ENCODE peak calls at places on chromosomes 12 and 14, in four cellular contexts. Z is GM12865, A is GM06990, B is nephron progenitor cell. O is an unnamed sample.

GRCh38 chr14:72024043-72024407 is 91.8 kb downstream of the RGS6 start:
- DNase-seq in B (peak), A (peak), Z (peak), O (peak)

GRCh38 chr14:44027397-44027796 is 479.7 kb downstream of the FSCB start:
- DNase-seq in Z (no peak), A (no peak), B (no peak), O (no peak)

GRCh38 chr14:81400852-81401251 is 728 bp upstream of the STON2 start:
- DNase-seq in Z (no peak), A (no peak), B (no peak), O (no peak)

GRCh38 chr14:96309907-96310330 is 53.2 kb downstream of the ATG2B start:
- DNase-seq in Z (no peak), B (no peak), A (no peak), O (no peak)

GRCh38 chr14:52906141-52906601 is 44.7 kb downstream of the FERMT2 start:
- DNase-seq in B (no peak), A (no peak), Z (no peak), O (no peak)

GRCh38 chr12:90209029-90209428 is 500.4 kb upstream of the ATP2B1 start:
- DNase-seq in B (no peak), Z (no peak), A (no peak), O (no peak)

GRCh38 chr14:33918256-33918655 is 32.6 kb downstream of the EGLN3 start:
- DNase-seq in A (no peak), B (no peak), Z (no peak), O (no peak)

GRCh38 chr12:102427542-102427923 is 52.8 kb downstream of the IGF1 start:
- DNase-seq in Z (no peak), B (peak), A (no peak), O (no peak)

GRCh38 chr12:116525418-116526001 is 33.7 kb upstream of the MAP1LC3B2 start:
- DNase-seq in A (no peak), B (peak), Z (no peak), O (no peak)

GRCh38 chr14:56118611-56119181 is 485 bp downstream of the PELI2 start:
- DNase-seq in B (peak), Z (no peak), A (no peak), O (peak)

GRCh38 chr12:131555197-131555820 is 155.6 kb upstream of the SFSWAP start:
- DNase-seq in Z (no peak), B (no peak), A (no peak), O (no peak)

GRCh38 chr12:111066744-111067437 is 146.5 kb upstream of the MYL2 start:
- DNase-seq in B (no peak), Z (peak), A (no peak), O (no peak)

GRCh38 chr12:63792333-63792732 is 12.6 kb downstream of the RXYLT1 start:
- DNase-seq in B (no peak), Z (no peak), A (no peak), O (no peak)

GRCh38 chr12:32603071-32603470 is 76.0 kb upstream of the DNM1L start:
- DNase-seq in B (no peak), A (no peak), Z (no peak), O (no peak)

GRCh38 chr12:91382081-91382543 is 199.5 kb upstream of the DCN start:
- DNase-seq in Z (peak), B (peak), A (peak), O (peak)

GRCh38 chr14:92690171-92691011 is 58.0 kb downstream of the LGMN start:
- DNase-seq in Z (peak), B (peak), A (no peak), O (peak)

GRCh38 chr14:85535916-85536834 is 6.2 kb downstream of the FLRT2 start:
- DNase-seq in B (no peak), Z (no peak), A (no peak), O (no peak)
- TF ChIP-seq CTCF in B (no peak), Z (no peak), A (no peak), O (no peak)

GRCh38 chr12:103768467-103769123 is 72.4 kb downstream of the NT5DC3 start:
- DNase-seq in A (no peak), B (no peak), Z (no peak), O (no peak)

GRCh38 chr12:103769240-103769945 is 71.6 kb downstream of the NT5DC3 start:
- DNase-seq in B (no peak), A (no peak), Z (no peak), O (no peak)

GRCh38 chr12:103773109-103773905 is 67.7 kb downstream of the NT5DC3 start:
- DNase-seq in B (no peak), A (no peak), Z (no peak), O (no peak)

GRCh38 chr12:103772367-103773108 is 68.5 kb downstream of the NT5DC3 start:
- DNase-seq in Z (no peak), B (no peak), A (no peak), O (no peak)

GRCh38 chr12:103771466-103771865 is 69.6 kb downstream of the NT5DC3 start:
- DNase-seq in B (peak), A (no peak), Z (peak), O (no peak)
- TF ChIP-seq CTCF in B (peak), A (peak), Z (peak), O (peak)

DNA sequence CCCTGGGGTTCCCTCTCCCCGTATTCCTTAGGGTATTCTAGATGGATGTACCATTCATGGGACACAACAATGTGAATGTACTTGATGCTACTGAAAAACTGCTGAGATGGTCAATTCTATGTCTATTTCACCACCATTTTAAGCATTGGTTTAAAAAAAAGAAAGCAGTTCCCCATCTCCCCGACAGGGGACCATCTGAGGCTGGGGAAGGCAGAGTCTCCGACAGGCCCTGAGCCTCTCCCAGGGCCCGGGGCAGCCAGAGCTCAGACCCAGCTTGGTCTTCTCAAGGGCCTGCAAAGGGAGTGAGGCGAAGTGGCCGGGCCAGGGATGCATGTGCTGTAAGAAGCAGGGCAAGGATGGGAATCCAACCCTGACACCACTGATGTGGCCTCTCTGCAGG is 234.2 kb downstream of the BCL11B start:
- DNase-seq in B (peak), Z (no peak), A (no peak), O (no peak)
- TF ChIP-seq CTCF in B (peak), Z (no peak), A (no peak), O (no peak)

GRCh38 chr12:71759941-71760340 is 5.3 kb downstream of the RAB21 start:
- DNase-seq in B (no peak), Z (no peak), A (no peak), O (no peak)

GRCh38 chr12:71756054-71756675 is 1.5 kb downstream of the RAB21 start:
- DNase-seq in A (no peak), B (no peak), Z (no peak), O (no peak)

GRCh38 chr12:71752887-71753286 is 1.8 kb upstream of the RAB21 start:
- DNase-seq in A (no peak), Z (no peak), B (no peak), O (no peak)

GRCh38 chr12:71755146-71755892 is 656 bp downstream of the RAB21 start:
- DNase-seq in A (peak), B (no peak), Z (peak), O (peak)

DNA sequence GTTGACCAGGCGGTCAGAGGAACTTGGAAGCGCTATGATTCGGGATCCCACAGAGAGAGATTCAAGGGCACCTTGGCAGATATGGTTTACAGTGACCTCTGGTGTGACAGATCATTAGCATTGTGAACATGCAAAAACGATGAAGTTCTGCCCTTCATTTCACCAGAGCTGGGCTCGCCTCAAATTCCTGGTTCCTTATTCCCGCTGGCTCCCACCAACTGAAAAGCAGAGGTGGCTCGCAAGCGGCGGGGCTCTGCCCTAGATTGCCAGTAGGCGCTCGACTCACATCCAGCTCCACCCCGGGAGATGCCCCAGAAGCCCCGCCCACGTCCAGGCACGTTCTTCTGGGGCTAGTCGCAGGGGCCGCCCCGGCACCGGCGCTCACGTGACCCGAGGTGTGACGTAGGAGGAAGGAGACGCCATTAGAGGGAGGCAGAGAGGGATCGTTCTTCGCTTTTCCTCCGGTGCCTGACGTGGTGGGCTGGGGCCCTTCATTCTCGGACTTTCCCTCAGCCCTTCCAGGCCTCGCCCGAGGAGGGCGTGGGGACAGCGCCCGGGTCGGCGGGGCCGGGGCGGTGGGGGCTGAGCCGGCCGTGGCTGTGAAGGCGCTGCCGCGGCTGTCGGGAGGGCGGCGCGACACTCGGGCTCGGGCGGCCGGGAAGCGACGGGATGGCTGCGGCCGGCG is at the start of gene RAB21:
- DNase-seq in A (peak), B (peak), Z (peak), O (peak)
- TF ChIP-seq CTCF in A (no peak), B (no peak), Z (no peak), O (no peak)

GRCh38 chr12:77049767-77050353 is 15.5 kb downstream of the E2F7 start:
- DNase-seq in B (no peak), Z (peak), A (no peak), O (peak)
- TF ChIP-seq CTCF in B (peak), Z (peak), A (peak), O (peak)

GRCh38 chr14:64549805-64550538 is at the start of gene PPP1R36:
- DNase-seq in B (peak), Z (peak), A (peak), O (peak)
- TF ChIP-seq CTCF in B (no peak), Z (no peak), A (no peak), O (no peak)

GRCh38 chr12:48788852-48789775 is at the start of gene ADCY6:
- DNase-seq in Z (no peak), A (no peak), B (peak), O (peak)
- TF ChIP-seq CTCF in Z (no peak), A (no peak), B (no peak), O (no peak)

GRCh38 chr12:70366581-70367267 is 634 bp downstream of the KCNMB4 start:
- DNase-seq in Z (peak), B (peak), A (peak), O (peak)
- TF ChIP-seq CTCF in Z (no peak), B (no peak), A (peak), O (no peak)